ENCODE peak calls at places on chromosomes 13 and 19, in nine cellular contexts. E is astrocyte of the cerebellum; F is non-pigmented ciliary epithelial cell; W is germinal center; V is activated T-cell treated with anti-CD3 and anti-CD28 coated beads, Interleukin-2, amount 50 U/mL, for 1 hour; Y is RCC 7860; U is activated CD4-positive, alpha-beta T cell treated with anti-CD3 and anti-CD28 coated beads, Interleukin-2, amount 50 U/mL, for 24 hours; O is BJ; J is left cardiac atrium. K is an unnamed sample.
A peak's percentile ranks its signal among the peaks of the same experiment; 100 is the strongest.

GRCh38 chr13:105665284-105665683 is 870.2 kb downstream of the EFNB2 start:
- DNase-seq in E (peak; percentile 33), F (peak; percentile 58), W (no peak), V (no peak), Y (peak; percentile 67), U (no peak), O (peak; percentile 28), J (no peak), K (no peak)

GRCh38 chr13:37681295-37682032 is 82.9 kb upstream of the POSTN start:
- DNase-seq in E (peak; percentile 78), F (peak; percentile 80), W (no peak), V (no peak), Y (no peak), U (no peak), O (peak; percentile 79), J (no peak), K (no peak)

GRCh38 chr19:29372461-29372860 is 153.3 kb upstream of the VSTM2B start:
- DNase-seq in E (no peak), F (no peak), W (no peak), V (no peak), Y (no peak), U (no peak), O (no peak), J (no peak), K (no peak)

GRCh38 chr13:25677956-25678355 is 306.2 kb downstream of the ATP8A2 start:
- DNase-seq in E (no peak), F (no peak), W (no peak), V (no peak), Y (no peak), U (no peak), O (no peak), J (no peak), K (no peak)

GRCh38 chr19:51294211-51294976 is 17.1 kb upstream of the IGLON5 start:
- DNase-seq in E (no peak), F (no peak), W (no peak), V (no peak), Y (peak; percentile 30), U (no peak), O (no peak), J (no peak), K (no peak)

GRCh38 chr19:47608908-47609879 is at the start of gene BICRA:
- DNase-seq in E (peak; percentile 55), F (no peak), W (peak; percentile 80), V (peak; percentile 87), Y (peak; percentile 51), U (peak; percentile 64), O (no peak), J (peak; percentile 88), K (peak; percentile 42)

GRCh38 chr19:44260343-44260681 is 626 bp downstream of the ZNF233 start:
- DNase-seq in E (no peak), F (no peak), W (peak; percentile 6), V (no peak), Y (no peak), U (no peak), O (no peak), J (no peak), K (no peak)

GRCh38 chr13:24632382-24633121 is 47.7 kb upstream of the ATP12A start:
- DNase-seq in E (no peak), F (no peak), W (no peak), V (no peak), Y (no peak), U (no peak), O (no peak), J (no peak), K (no peak)

GRCh38 chr13:104414771-104415170 is 1348.6 kb upstream of the SLC10A2 start:
- DNase-seq in E (no peak), F (no peak), W (no peak), V (no peak), Y (no peak), U (no peak), O (no peak), J (no peak), K (no peak)

GRCh38 chr13:43303040-43303729 is 279.8 kb downstream of the DNAJC15 start:
- DNase-seq in E (peak; percentile 52), F (no peak), W (no peak), V (no peak), Y (no peak), U (no peak), O (no peak), J (peak; percentile 71), K (no peak)

GRCh38 chr19:43425567-43426392 is 11.1 kb downstream of the TEX101 start:
- DNase-seq in E (no peak), F (no peak), W (no peak), V (no peak), Y (no peak), U (no peak), O (no peak), J (no peak), K (no peak)

GRCh38 chr19:6239401-6239844 is 40.4 kb downstream of the MLLT1 start:
- DNase-seq in E (no peak), F (no peak), W (no peak), V (no peak), Y (no peak), U (no peak), O (no peak), J (no peak), K (no peak)

GRCh38 chr19:48646192-48646911 is 365 bp upstream of the CA11 start:
- DNase-seq in E (no peak), F (peak; percentile 26), W (peak; percentile 90), V (peak; percentile 96), Y (peak; percentile 16), U (peak; percentile 85), O (no peak), J (peak; percentile 89), K (no peak)

GRCh38 chr19:31164666-31165265 is 184.5 kb downstream of the TSHZ3 start:
- DNase-seq in E (no peak), F (no peak), W (no peak), V (no peak), Y (no peak), U (no peak), O (no peak), J (no peak), K (no peak)

GRCh38 chr13:93776936-93777335 is 550.3 kb downstream of the GPC6 start:
- DNase-seq in E (peak; percentile 45), F (peak; percentile 54), W (no peak), V (no peak), Y (peak; percentile 57), U (no peak), O (peak; percentile 32), J (no peak), K (no peak)